ENCODE peak calls at places on chromosomes 6 and 20, in four cellular contexts. F is stomach, R is K562, S is GM12878. E is an unnamed sample.

GRCh38 chr20:54345301-54345724 is 130.1 kb upstream of the DOK5 start:
- DNase-seq in F (no peak), R (no peak), S (peak), E (no peak)

GRCh38 chr6:147023581-147023980 is 180.6 kb upstream of the STXBP5 start:
- DNase-seq in F (no peak), R (no peak), S (no peak), E (no peak)

GRCh38 chr6:2596222-2596621 is 154.5 kb downstream of the MYLK4 start:
- DNase-seq in F (no peak), R (peak), S (no peak), E (no peak)

GRCh38 chr20:4326194-4327065 is 311.1 kb upstream of the RNF24 start:
- DNase-seq in F (no peak), R (no peak), S (no peak), E (no peak)

GRCh38 chr20:44692932-44693476 is 22.2 kb upstream of the CCN5 start:
- DNase-seq in F (peak), R (no peak), S (no peak), E (peak)

GRCh38 chr20:18066421-18067333 is 9.0 kb upstream of the OVOL2 start:
- DNase-seq in F (no peak), R (no peak), S (no peak), E (no peak)

GRCh38 chr20:56442381-56443365 is 25.8 kb upstream of the RTF2 start:
- DNase-seq in F (no peak), R (no peak), S (no peak), E (no peak)

GRCh38 chr6:11294263-11294662 is 61.8 kb upstream of the NEDD9 start:
- DNase-seq in F (no peak), R (no peak), S (no peak), E (no peak)

GRCh38 chr6:26045046-26045938 is 41.9 kb upstream of the HFE start:
- DNase-seq in F (peak), R (no peak), S (peak), E (peak)

GRCh38 chr6:144633886-144634285 is 348.8 kb downstream of the UTRN start:
- DNase-seq in F (no peak), R (no peak), S (no peak), E (no peak)

GRCh38 chr6:11163932-11164331 is 52.4 kb upstream of the ERVFRD-1 start:
- DNase-seq in F (no peak), R (no peak), S (no peak), E (no peak)

GRCh38 chr6:136365781-136366354 is 76.2 kb upstream of the BCLAF1 start:
- DNase-seq in F (peak), R (no peak), S (no peak), E (peak)
- TF ChIP-seq POLR2AphosphoS5 in F (no peak), R (no peak), S (no peak), E (no peak)

GRCh38 chr6:47603227-47603626 is 95.2 kb upstream of the ADGRF4 start:
- DNase-seq in F (no peak), R (no peak), S (no peak), E (no peak)
- TF ChIP-seq POLR2AphosphoS5 in F (no peak), R (no peak), S (no peak), E (no peak)

GRCh38 chr6:122663981-122664380 is 53.8 kb downstream of the PKIB start:
- DNase-seq in F (no peak), R (no peak), S (no peak), E (no peak)
- TF ChIP-seq POLR2AphosphoS5 in F (no peak), R (no peak), S (no peak), E (no peak)

DNA sequence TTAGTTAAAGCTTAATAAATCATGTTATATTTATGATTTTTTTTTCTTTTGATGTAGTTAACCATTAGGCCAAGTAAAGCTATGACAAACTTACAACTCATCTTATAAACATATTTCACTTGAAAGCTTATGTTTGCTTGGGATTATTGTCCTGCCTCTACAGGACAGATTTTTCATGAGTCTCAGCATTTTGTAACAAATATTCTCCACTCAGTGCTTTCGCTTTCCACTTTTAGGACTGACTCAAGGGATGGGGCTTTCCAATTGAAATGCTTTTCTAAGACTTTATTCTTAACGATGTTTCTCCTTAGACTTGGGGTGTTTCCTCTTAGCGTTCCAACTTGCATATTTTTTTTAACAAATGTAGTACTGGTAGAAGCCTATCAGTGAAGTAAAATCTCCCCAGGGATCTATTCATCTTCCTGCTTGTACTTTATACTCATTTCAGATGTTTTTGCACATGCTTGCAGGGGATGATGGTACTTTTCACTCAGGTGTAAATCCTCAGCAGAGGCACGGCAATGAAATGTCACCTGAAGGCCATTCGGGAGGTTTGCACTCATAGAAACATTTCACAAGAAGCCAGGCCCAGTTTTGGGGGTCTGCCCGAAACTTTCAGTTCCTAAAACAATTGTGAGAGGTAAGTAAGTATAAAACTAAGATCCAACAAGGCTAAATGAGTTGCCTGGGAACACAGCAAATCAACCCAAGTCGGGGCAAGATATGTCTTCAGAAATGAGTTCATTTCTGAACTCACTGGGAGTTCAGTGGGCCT is 298.1 kb upstream of the FOXQ1 start:
- DNase-seq in F (no peak), R (no peak), S (peak), E (no peak)
- TF ChIP-seq POLR2AphosphoS5 in F (no peak), R (no peak), S (peak), E (no peak)

GRCh38 chr6:167113935-167114910 is 8.7 kb upstream of the CCR6 start:
- DNase-seq in F (no peak), R (no peak), S (peak), E (peak)
- TF ChIP-seq POLR2AphosphoS5 in F (no peak), R (no peak), S (peak), E (no peak)

GRCh38 chr20:11072982-11073381 is 399.2 kb upstream of the JAG1 start:
- DNase-seq in F (no peak), R (no peak), S (no peak), E (no peak)
- TF ChIP-seq POLR2AphosphoS5 in F (no peak), R (no peak), S (no peak), E (no peak)

GRCh38 chr20:40686434-40686882 is 2.6 kb downstream of the MAFB start:
- DNase-seq in F (no peak), R (no peak), S (no peak), E (no peak)
- TF ChIP-seq POLR2AphosphoS5 in F (no peak), R (no peak), S (no peak), E (no peak)

DNA sequence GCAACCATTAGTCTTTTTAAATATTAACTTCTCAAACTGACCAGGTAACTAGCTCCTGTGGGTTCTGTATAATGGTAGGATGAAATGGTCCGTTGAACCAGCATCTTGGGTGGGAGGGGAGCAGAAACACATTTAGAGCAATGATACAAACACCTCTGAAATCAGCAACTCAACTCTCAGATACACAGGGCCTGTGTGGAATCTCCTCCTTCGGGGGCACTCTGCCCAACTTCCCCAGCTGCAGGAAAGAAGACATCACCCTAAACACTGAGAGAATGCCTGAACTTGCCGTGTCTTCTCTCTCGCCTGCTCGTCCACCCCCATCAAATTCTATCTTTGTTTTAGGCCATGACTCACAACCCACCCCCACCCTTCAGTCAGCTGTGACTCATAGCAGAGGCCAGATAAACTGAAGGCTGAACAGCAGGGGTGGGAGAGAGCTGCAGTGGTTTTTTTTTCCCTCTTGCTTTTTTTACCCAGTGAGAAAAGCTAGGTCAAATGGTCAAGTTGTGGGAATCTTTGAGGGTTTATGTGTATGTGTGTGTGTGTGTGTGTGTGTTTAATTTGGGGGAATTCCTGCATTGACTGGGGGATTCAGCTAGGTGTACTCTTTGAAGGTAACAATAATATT is 593.4 kb upstream of the JAG1 start:
- DNase-seq in F (no peak), R (peak), S (peak), E (no peak)
- TF ChIP-seq POLR2AphosphoS5 in F (no peak), R (no peak), S (no peak), E (no peak)

E was measured in transverse colon.